ENCODE peak calls at places on chromosomes 16 and 17, in eight cellular contexts. C is body of pancreas; D is A673; Z is astrocyte of the cerebellum; P is CD8-positive, alpha-beta memory T cell; N is ovary; R is AG04450; K is PC-3. A is an unnamed sample.

GRCh38 chr17:9228408-9229159 is 207.3 kb downstream of the NTN1 start:
- DNase-seq in C (no peak), D (no peak), Z (peak), P (no peak), N (no peak), R (peak), K (no peak), A (no peak)

GRCh38 chr17:74337834-74338500 is 11.9 kb downstream of the KIF19 start:
- DNase-seq in C (no peak), D (no peak), Z (no peak), P (no peak), N (no peak), R (no peak), K (no peak), A (no peak)

GRCh38 chr17:19410875-19411291 is at the start of gene RNF112:
- DNase-seq in C (no peak), D (no peak), Z (no peak), P (no peak), N (no peak), R (no peak), K (no peak), A (no peak)

GRCh38 chr17:47063475-47063874 is 84.4 kb upstream of the RPRML start:
- DNase-seq in C (no peak), D (no peak), Z (no peak), P (no peak), N (no peak), R (no peak), K (no peak), A (no peak)

GRCh38 chr17:74452027-74452840 is 14.2 kb upstream of the CD300A start:
- DNase-seq in C (peak), D (peak), Z (no peak), P (no peak), N (peak), R (no peak), K (no peak), A (no peak)

GRCh38 chr16:81511371-81511770 is 66.8 kb downstream of the CMIP start:
- DNase-seq in C (no peak), D (no peak), Z (peak), P (no peak), N (no peak), R (peak), K (peak), A (no peak)

GRCh38 chr17:42135664-42136653 is 13.4 kb downstream of the HSPB9 start:
- DNase-seq in C (peak), D (peak), Z (no peak), P (no peak), N (peak), R (no peak), K (no peak), A (peak)

GRCh38 chr17:70078549-70078948 is 3.5 kb downstream of the KCNJ16 start:
- DNase-seq in C (no peak), D (no peak), Z (no peak), P (no peak), N (no peak), R (no peak), K (no peak), A (no peak)

GRCh38 chr17:38908676-38909181 is 16.7 kb upstream of the LASP1NB start:
- DNase-seq in C (no peak), D (no peak), Z (no peak), P (no peak), N (peak), R (no peak), K (no peak), A (peak)

GRCh38 chr17:36647598-36647997 is 46.2 kb downstream of the MRM1 start:
- DNase-seq in C (no peak), D (no peak), Z (no peak), P (no peak), N (no peak), R (no peak), K (no peak), A (no peak)

GRCh38 chr17:77120866-77121265 is 19.9 kb upstream of the SEC14L1 start:
- DNase-seq in C (peak), D (no peak), Z (no peak), P (no peak), N (no peak), R (no peak), K (peak), A (no peak)

GRCh38 chr17:58996968-58997367 is 109.7 kb downstream of the TRIM37 start:
- DNase-seq in C (no peak), D (no peak), Z (no peak), P (no peak), N (no peak), R (no peak), K (no peak), A (no peak)

GRCh38 chr16:2512920-2513404 is 790 bp upstream of the ATP6V0C start:
- DNase-seq in C (peak), D (no peak), Z (no peak), P (no peak), N (peak), R (no peak), K (no peak), A (peak)

GRCh38 chr16:22314661-22315626 is 17.7 kb downstream of the POLR3E start:
- DNase-seq in C (no peak), D (no peak), Z (no peak), P (no peak), N (no peak), R (no peak), K (no peak), A (no peak)

GRCh38 chr16:7316266-7316888 is 16.3 kb upstream of the RBFOX1 start:
- DNase-seq in C (no peak), D (no peak), Z (no peak), P (no peak), N (no peak), R (no peak), K (no peak), A (no peak)

GRCh38 chr17:81821603-81822311 is 11.3 kb downstream of the MCRIP1 start:
- DNase-seq in C (peak), D (peak), Z (no peak), P (no peak), N (peak), R (no peak), K (peak), A (peak)

GRCh38 chr17:7850970-7851437 is 3.9 kb upstream of the TMEM88 start:
- DNase-seq in C (no peak), D (no peak), Z (no peak), P (no peak), N (peak), R (no peak), K (no peak), A (peak)
- H3K4me3 ChIP-seq in C (no peak), D (no peak), Z (no peak), P (peak), N (no peak), R (no peak), K (peak), A (no peak)

DNA sequence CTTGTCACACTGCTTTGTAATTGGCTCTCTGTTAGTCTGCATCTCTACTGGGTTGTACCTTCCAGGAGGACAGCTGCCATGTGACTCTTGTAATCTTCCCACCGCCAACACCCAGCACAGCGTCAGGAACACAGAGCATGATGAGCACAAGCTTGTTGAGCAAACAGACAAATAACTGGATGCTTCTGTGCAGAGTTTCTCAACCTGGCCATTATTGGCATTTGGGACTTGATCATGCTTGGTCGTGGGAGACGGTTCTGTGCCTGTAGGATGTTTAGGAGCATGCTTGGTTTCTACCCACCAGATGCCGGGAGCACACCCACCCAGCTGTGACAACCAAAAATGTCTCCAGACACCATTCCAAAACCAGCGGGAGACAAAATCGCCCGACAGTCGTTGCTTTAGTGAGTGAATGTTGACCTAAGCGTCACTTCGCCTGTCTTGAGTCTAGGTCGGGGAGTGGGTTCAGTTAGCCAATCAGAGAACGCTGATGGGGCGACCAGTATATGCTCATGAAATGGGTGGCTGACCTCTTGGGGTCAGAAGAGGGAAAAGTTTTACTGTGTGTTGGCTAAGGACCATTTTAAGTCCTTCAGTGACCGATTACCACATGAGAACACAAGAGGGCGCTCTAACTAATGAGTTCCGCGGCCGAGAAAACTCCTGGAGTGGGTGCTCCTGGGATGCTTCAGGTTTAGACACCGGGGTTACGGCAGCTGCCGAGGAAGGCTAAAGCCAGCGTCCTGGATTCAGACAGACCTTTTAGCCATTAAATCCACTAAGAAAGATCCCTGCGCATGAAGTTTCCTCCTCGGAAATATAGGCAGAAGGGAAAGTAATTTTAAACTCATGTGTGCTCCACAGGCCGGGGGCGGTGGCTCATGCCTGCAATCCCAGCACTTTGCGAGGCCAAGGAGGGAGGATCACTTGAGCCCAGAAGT is 57.8 kb upstream of the TEX2 start:
- DNase-seq in C (peak), D (peak), Z (peak), P (peak), N (peak), R (peak), K (peak), A (peak)
- H3K4me3 ChIP-seq in C (no peak), D (no peak), Z (no peak), P (no peak), N (no peak), R (no peak), K (no peak), A (no peak)

GRCh38 chr17:28333083-28333746 is 2.1 kb downstream of the IFT20 start:
- DNase-seq in C (no peak), D (no peak), Z (no peak), P (no peak), N (no peak), R (no peak), K (no peak), A (no peak)

GRCh38 chr17:28334666-28335200 is 539 bp downstream of the IFT20 start:
- DNase-seq in C (no peak), D (no peak), Z (no peak), P (no peak), N (no peak), R (no peak), K (no peak), A (peak)

GRCh38 chr17:28335201-28335958 is at the start of the genes IFT20 and TNFAIP1:
- DNase-seq in C (peak), D (peak), Z (peak), P (peak), N (peak), R (peak), K (peak), A (peak)

GRCh38 chr17:28335959-28336871 is 654 bp downstream of the TNFAIP1 start:
- DNase-seq in C (peak), D (peak), Z (peak), P (no peak), N (peak), R (peak), K (peak), A (peak)

DNA sequence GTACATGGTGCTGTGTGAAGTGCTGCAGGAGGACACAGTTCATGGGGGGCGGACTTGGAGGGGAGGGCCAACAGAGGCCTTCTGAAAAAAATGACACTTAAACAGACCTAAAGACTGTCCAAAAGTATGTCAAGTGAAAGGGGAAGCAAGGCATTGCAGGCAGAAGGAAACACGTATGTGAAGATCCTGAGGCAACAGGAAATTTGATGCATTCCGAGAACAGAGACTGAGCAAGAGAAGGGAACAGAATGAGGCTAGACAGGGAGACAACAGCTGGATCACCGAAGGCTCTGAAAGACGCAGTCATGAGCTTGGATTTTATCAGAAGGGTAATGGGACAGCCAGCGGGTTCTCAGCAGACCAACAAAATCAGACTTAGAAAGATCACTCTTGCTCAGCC is 1.1 kb downstream of the IFT20 start:
- DNase-seq in C (no peak), D (no peak), Z (no peak), P (no peak), N (no peak), R (no peak), K (no peak), A (no peak)
- H3K4me3 ChIP-seq in C (no peak), D (peak), Z (peak), P (peak), N (peak), R (peak), K (peak), A (no peak)

GRCh38 chr16:57808589-57808988 is 6.3 kb upstream of the KIFC3 start:
- DNase-seq in C (no peak), D (no peak), Z (no peak), P (no peak), N (no peak), R (no peak), K (no peak), A (no peak)
- H3K4me3 ChIP-seq in C (no peak), D (no peak), Z (no peak), P (no peak), N (no peak), R (no peak), K (no peak), A (no peak)

A was measured in mucosa of descending colon.